ENCODE peak calls at places on chromosomes 13 and 19, in eight cellular contexts. D is mesendoderm; M is transverse colon; V is heart right ventricle; Y is CD8-positive, alpha-beta T cell; X is A673; O is GM23338; Z is upper lobe of right lung. C is an unnamed sample.
A peak's percentile ranks its signal among the peaks of the same experiment; 100 is the strongest.

GRCh38 chr13:114131581-114132418 is 623 bp downstream of the RASA3 start:
- DNase-seq in D (peak; percentile 35), M (no peak), V (no peak), Y (no peak), X (peak; percentile 62), O (peak; percentile 50), Z (no peak), C (no peak)

GRCh38 chr13:106100261-106100919 is 435.1 kb downstream of the EFNB2 start:
- DNase-seq in D (peak; percentile 97), M (peak; percentile 85), V (peak; percentile 19), Y (no peak), X (no peak), O (peak; percentile 86), Z (no peak), C (peak; percentile 96)

GRCh38 chr19:16888629-16889371 is at the start of gene F2RL3:
- DNase-seq in D (no peak), M (peak; percentile 70), V (peak; percentile 58), Y (no peak), X (no peak), O (peak; percentile 39), Z (peak; percentile 79), C (peak; percentile 8)

GRCh38 chr19:1812426-1813196 is 535 bp upstream of the ATP8B3 start:
- DNase-seq in D (peak; percentile 98), M (peak; percentile 97), V (peak; percentile 91), Y (peak; percentile 62), X (peak; percentile 96), O (peak; percentile 98), Z (peak; percentile 96), C (peak; percentile 97)

GRCh38 chr19:29482855-29483640 is 42.7 kb upstream of the VSTM2B start:
- DNase-seq in D (no peak), M (no peak), V (no peak), Y (no peak), X (no peak), O (no peak), Z (no peak), C (no peak)

GRCh38 chr13:92821324-92821723 is 405.3 kb upstream of the GPC6 start:
- DNase-seq in D (peak; percentile 45), M (no peak), V (no peak), Y (no peak), X (no peak), O (peak; percentile 24), Z (no peak), C (no peak)

GRCh38 chr19:1017906-1018305 is 3.0 kb downstream of the TMEM259 start:
- DNase-seq in D (no peak), M (no peak), V (no peak), Y (no peak), X (no peak), O (no peak), Z (no peak), C (no peak)

GRCh38 chr19:55370305-55370988 is at the start of gene IL11:
- DNase-seq in D (peak; percentile 73), M (no peak), V (no peak), Y (no peak), X (no peak), O (no peak), Z (no peak), C (no peak)

GRCh38 chr13:59823495-59823894 is 340.2 kb downstream of the DIAPH3 start:
- DNase-seq in D (peak; percentile 49), M (no peak), V (no peak), Y (no peak), X (peak; percentile 85), O (no peak), Z (no peak), C (no peak)

GRCh38 chr13:32165791-32166190 is 134.2 kb downstream of the FRY start:
- DNase-seq in D (no peak), M (no peak), V (peak; percentile 67), Y (no peak), X (no peak), O (no peak), Z (no peak), C (no peak)

GRCh38 chr13:43087960-43088580 is 64.7 kb downstream of the DNAJC15 start:
- DNase-seq in D (no peak), M (no peak), V (no peak), Y (no peak), X (no peak), O (no peak), Z (no peak), C (peak; percentile 59)

GRCh38 chr13:41897126-41897525 is 63.8 kb downstream of the VWA8 start:
- DNase-seq in D (no peak), M (no peak), V (no peak), Y (no peak), X (no peak), O (no peak), Z (no peak), C (no peak)

GRCh38 chr19:1063030-1063908 is 3.7 kb upstream of the ARHGAP45 start:
- DNase-seq in D (peak; percentile 57), M (no peak), V (no peak), Y (peak; percentile 57), X (no peak), O (peak; percentile 43), Z (peak; percentile 74), C (no peak)

GRCh38 chr19:45079063-45079910 is at the start of gene GEMIN7:
- DNase-seq in D (peak; percentile 90), M (peak; percentile 79), V (peak; percentile 68), Y (peak; percentile 64), X (peak; percentile 86), O (peak; percentile 93), Z (peak; percentile 89), C (peak; percentile 72)

GRCh38 chr19:45076029-45076850 is at the start of gene ZNF296:
- DNase-seq in D (peak; percentile 89), M (peak; percentile 93), V (peak; percentile 41), Y (peak; percentile 44), X (peak; percentile 77), O (peak; percentile 92), Z (peak; percentile 93), C (peak; percentile 89)

GRCh38 chr19:45075215-45076028 is 856 bp downstream of the ZNF296 start:
- DNase-seq in D (peak; percentile 77), M (peak; percentile 92), V (peak; percentile 55), Y (no peak), X (no peak), O (peak; percentile 88), Z (peak; percentile 96), C (peak; percentile 94)

GRCh38 chr19:45078390-45079062 is 534 bp upstream of the GEMIN7 start:
- DNase-seq in D (no peak), M (no peak), V (no peak), Y (no peak), X (no peak), O (no peak), Z (no peak), C (no peak)

GRCh38 chr19:45076851-45077730 is 813 bp upstream of the ZNF296 start:
- DNase-seq in D (no peak), M (peak; percentile 51), V (no peak), Y (no peak), X (no peak), O (peak; percentile 75), Z (no peak), C (peak; percentile 55)
- H3K4me1 ChIP-seq in D (peaks cover 8% of the 10 kb centered on the region), M (peaks cover 51% of the 10 kb centered on the region), V (peaks cover 33% of the 10 kb centered on the region), Y (peaks cover 46% of the 10 kb centered on the region), X (peaks cover 11% of the 10 kb centered on the region), O (peaks cover 51% of the 10 kb centered on the region), Z (peaks cover 39% of the 10 kb centered on the region), C (peaks cover 15% of the 10 kb centered on the region)

DNA sequence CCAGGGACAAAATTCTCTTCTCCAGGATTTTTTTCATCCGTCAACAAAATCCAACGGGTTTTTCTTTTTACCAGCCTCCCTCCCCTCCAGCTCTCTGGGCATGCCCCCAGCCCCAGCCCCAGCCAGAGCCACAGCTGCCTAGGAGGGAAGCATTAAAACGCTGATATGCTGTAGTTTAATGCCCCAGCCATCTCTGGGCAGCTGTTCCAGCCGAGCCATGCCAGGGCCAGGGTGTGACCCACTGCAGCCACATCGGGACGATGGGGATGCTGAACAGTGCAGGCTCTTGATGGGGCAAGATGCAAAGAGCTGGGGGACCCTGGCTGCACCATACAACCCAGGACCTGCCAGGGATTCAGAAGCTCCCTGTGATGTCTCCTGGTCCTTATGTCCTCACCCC is 32.1 kb downstream of the TSHZ3 start:
- DNase-seq in D (no peak), M (no peak), V (no peak), Y (no peak), X (no peak), O (no peak), Z (no peak), C (no peak)
- H3K4me3 ChIP-seq in D (no peak overlapping the region), M (no peak overlapping the region), V (no peak overlapping the region), Y (no peak overlapping the region), X (no peak overlapping the region), O (no peak overlapping the region), Z (no peak overlapping the region), C (no peak overlapping the region)

GRCh38 chr19:35644206-35644986 is 2.9 kb downstream of the ETV2 start:
- DNase-seq in D (peak; percentile 98), M (peak; percentile 98), V (peak; percentile 94), Y (peak; percentile 88), X (peak; percentile 97), O (peak; percentile 98), Z (peak; percentile 98), C (peak; percentile 98)
- H3K4me1 ChIP-seq in D (peaks cover 13% of the 10 kb centered on the region), M (peaks cover 40% of the 10 kb centered on the region), V (peaks cover 29% of the 10 kb centered on the region), Y (peaks cover 36% of the 10 kb centered on the region), X (peaks cover 20% of the 10 kb centered on the region), O (peaks cover 29% of the 10 kb centered on the region), Z (peaks cover 14% of the 10 kb centered on the region), C (no peaks in the 10 kb centered on the region)

GRCh38 chr13:29845440-29846056 is 4.9 kb downstream of the UBL3 start:
- DNase-seq in D (no peak), M (no peak), V (no peak), Y (no peak), X (peak; percentile 35), O (no peak), Z (no peak), C (peak; percentile 38)

GRCh38 chr13:29849071-29849541 is 1.3 kb downstream of the UBL3 start:
- DNase-seq in D (peak; percentile 46), M (peak; percentile 31), V (peak; percentile 8), Y (no peak), X (peak; percentile 59), O (peak; percentile 20), Z (no peak), C (peak; percentile 53)

GRCh38 chr13:29847501-29847983 is 2.9 kb downstream of the UBL3 start:
- DNase-seq in D (peak; percentile 32), M (peak; percentile 24), V (peak; percentile 9), Y (no peak), X (peak; percentile 59), O (no peak), Z (no peak), C (peak; percentile 51)

GRCh38 chr13:29844441-29844840 is 6.0 kb downstream of the UBL3 start:
- DNase-seq in D (no peak), M (no peak), V (no peak), Y (no peak), X (no peak), O (no peak), Z (no peak), C (no peak)

DNA sequence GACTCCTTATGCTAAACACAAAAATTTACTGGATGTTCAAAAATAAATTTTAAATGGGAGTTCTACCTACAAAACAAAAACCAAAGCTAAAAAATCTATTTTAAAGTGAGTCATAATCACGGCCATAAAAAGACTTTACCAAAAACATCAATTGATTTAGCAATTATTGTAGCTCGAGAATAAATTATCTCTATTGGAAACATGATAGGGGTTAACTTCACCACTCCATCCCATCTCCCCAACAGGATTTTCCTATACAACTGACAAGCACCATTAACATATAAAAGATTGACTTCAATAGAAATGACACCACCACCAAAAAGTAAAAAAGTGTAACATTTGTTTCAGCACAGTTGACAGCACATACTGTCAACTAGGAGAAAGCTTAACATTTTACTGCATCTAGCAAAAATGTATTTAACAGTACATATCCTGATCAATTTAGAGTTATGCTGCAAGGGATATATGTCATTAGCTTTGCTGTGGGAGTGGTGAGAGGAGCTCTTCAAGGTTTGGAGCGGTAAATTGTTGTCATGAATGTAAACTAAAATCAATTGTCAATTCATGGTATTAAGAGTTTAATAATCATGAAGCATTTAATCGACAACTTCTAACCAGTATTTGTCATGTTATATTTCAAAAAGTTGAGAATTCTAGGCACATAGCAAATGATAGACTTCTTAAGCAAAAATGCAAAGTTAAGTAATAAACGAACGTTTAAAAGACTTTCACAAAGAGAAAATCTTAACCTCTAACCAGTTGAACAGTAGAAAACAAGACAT is 3.8 kb downstream of the UBL3 start:
- DNase-seq in D (no peak), M (no peak), V (no peak), Y (no peak), X (no peak), O (no peak), Z (no peak), C (peak; percentile 24)
- H3K4me3 ChIP-seq in D (peak overlapping the region; percentile 15), M (peak overlapping the region; percentile 91), V (peak overlapping the region; percentile 72), Y (peak overlapping the region; percentile 68), X (peak overlapping the region; percentile 49), O (peak overlapping the region; percentile 50), Z (peak overlapping the region; percentile 85), C (peak overlapping the region; percentile 97)